ENCODE peak calls at places on chromosomes 13 and 19, in eight cellular contexts. One of them, this sample, is unnamed.

GRCh38 chr13:32728327-32728726 is 142.1 kb downstream of the PDS5B start:
- DNase-seq in uterus: no peak
- DNase-seq in HT1080: no peak
- DNase-seq in nucleus accumbens: no peak
- DNase-seq in psoas muscle: no peak
- DNase-seq in mesendoderm: peak
- DNase-seq in astrocyte of the spinal cord: no peak
- DNase-seq in AG04450: no peak
- DNase-seq in this sample: no peak

GRCh38 chr19:51019544-51019925 is at the start of gene KLK10:
- DNase-seq in AG04450: no peak
- DNase-seq in psoas muscle: no peak
- DNase-seq in uterus: no peak
- DNase-seq in mesendoderm: no peak
- DNase-seq in HT1080: no peak
- DNase-seq in astrocyte of the spinal cord: no peak
- DNase-seq in nucleus accumbens: no peak
- DNase-seq in this sample: no peak

GRCh38 chr19:4499318-4499717 is 19.0 kb downstream of the PLIN4 start:
- DNase-seq in psoas muscle: no peak
- DNase-seq in HT1080: no peak
- DNase-seq in mesendoderm: no peak
- DNase-seq in nucleus accumbens: no peak
- DNase-seq in uterus: no peak
- DNase-seq in astrocyte of the spinal cord: no peak
- DNase-seq in AG04450: no peak
- DNase-seq in this sample: no peak

GRCh38 chr19:35030257-35031071 is at the start of gene SCN1B:
- DNase-seq in mesendoderm: peak
- DNase-seq in psoas muscle: peak
- DNase-seq in uterus: peak
- DNase-seq in HT1080: peak
- DNase-seq in astrocyte of the spinal cord: peak
- DNase-seq in AG04450: no peak
- DNase-seq in nucleus accumbens: no peak
- DNase-seq in this sample: peak

GRCh38 chr13:63427170-63427569 is 2011.5 kb upstream of the PCDH20 start:
- DNase-seq in psoas muscle: no peak
- DNase-seq in astrocyte of the spinal cord: no peak
- DNase-seq in nucleus accumbens: no peak
- DNase-seq in uterus: no peak
- DNase-seq in AG04450: no peak
- DNase-seq in mesendoderm: no peak
- DNase-seq in HT1080: no peak
- DNase-seq in this sample: no peak

GRCh38 chr19:31504221-31504620 is 155.0 kb upstream of the TSHZ3 start:
- DNase-seq in AG04450: no peak
- DNase-seq in psoas muscle: no peak
- DNase-seq in astrocyte of the spinal cord: no peak
- DNase-seq in uterus: no peak
- DNase-seq in nucleus accumbens: no peak
- DNase-seq in HT1080: no peak
- DNase-seq in mesendoderm: no peak
- DNase-seq in this sample: no peak

GRCh38 chr19:11737964-11738745 is 591 bp downstream of the ZNF823 start:
- DNase-seq in AG04450: no peak
- DNase-seq in HT1080: peak
- DNase-seq in psoas muscle: peak
- DNase-seq in nucleus accumbens: peak
- DNase-seq in astrocyte of the spinal cord: peak
- DNase-seq in uterus: peak
- DNase-seq in mesendoderm: peak
- DNase-seq in this sample: no peak

GRCh38 chr19:47253467-47253881 is 2.9 kb upstream of the CCDC9 start:
- DNase-seq in uterus: no peak
- DNase-seq in HT1080: peak
- DNase-seq in psoas muscle: no peak
- DNase-seq in astrocyte of the spinal cord: peak
- DNase-seq in AG04450: peak
- DNase-seq in nucleus accumbens: no peak
- DNase-seq in mesendoderm: peak
- DNase-seq in this sample: no peak

GRCh38 chr19:1168877-1169791 is 4.9 kb downstream of the SBNO2 start:
- DNase-seq in HT1080: peak
- DNase-seq in uterus: peak
- DNase-seq in psoas muscle: peak
- DNase-seq in AG04450: no peak
- DNase-seq in astrocyte of the spinal cord: peak
- DNase-seq in nucleus accumbens: no peak
- DNase-seq in mesendoderm: peak
- DNase-seq in this sample: no peak

GRCh38 chr19:17419154-17419490 is 725 bp upstream of the MVB12A start:
- DNase-seq in psoas muscle: no peak
- DNase-seq in nucleus accumbens: no peak
- DNase-seq in mesendoderm: no peak
- DNase-seq in HT1080: no peak
- DNase-seq in astrocyte of the spinal cord: no peak
- DNase-seq in uterus: no peak
- DNase-seq in AG04450: no peak
- DNase-seq in this sample: no peak

GRCh38 chr13:65268009-65268408 is 1962.1 kb downstream of the PCDH9 start:
- DNase-seq in uterus: no peak
- DNase-seq in astrocyte of the spinal cord: no peak
- DNase-seq in AG04450: no peak
- DNase-seq in mesendoderm: no peak
- DNase-seq in nucleus accumbens: no peak
- DNase-seq in psoas muscle: no peak
- DNase-seq in HT1080: no peak
- DNase-seq in this sample: no peak

GRCh38 chr13:113297370-113297871 is 382 bp downstream of the LAMP1 start:
- DNase-seq in psoas muscle: no peak
- DNase-seq in astrocyte of the spinal cord: peak
- DNase-seq in nucleus accumbens: no peak
- DNase-seq in uterus: no peak
- DNase-seq in AG04450: no peak
- DNase-seq in HT1080: no peak
- DNase-seq in mesendoderm: peak
- DNase-seq in this sample: no peak

GRCh38 chr13:111201304-111201940 is 86.3 kb downstream of the ARHGEF7 start:
- DNase-seq in nucleus accumbens: no peak
- DNase-seq in AG04450: no peak
- DNase-seq in uterus: no peak
- DNase-seq in HT1080: no peak
- DNase-seq in psoas muscle: no peak
- DNase-seq in mesendoderm: no peak
- DNase-seq in astrocyte of the spinal cord: no peak
- DNase-seq in this sample: no peak

GRCh38 chr19:48757741-48758144 is 2.4 kb downstream of the FGF21 start:
- DNase-seq in HT1080: no peak
- DNase-seq in nucleus accumbens: no peak
- DNase-seq in mesendoderm: no peak
- DNase-seq in uterus: no peak
- DNase-seq in AG04450: no peak
- DNase-seq in astrocyte of the spinal cord: no peak
- DNase-seq in psoas muscle: no peak
- DNase-seq in this sample: no peak

This sample was measured in anterior cingulate cortex.